ENCODE peak calls at places on chromosome 4, in four cellular contexts. F is testis, G is pancreas, Q is tibial artery. L is an unnamed sample.

GRCh38 chr4:112516401-112517066 is 554 bp upstream of the NEUROG2 start:
- DNase-seq in F (peak; percentile 33), G (peak; percentile 21), Q (no peak), L (no peak)

GRCh38 chr4:132642196-132642817 is 506.8 kb upstream of the PCDH10 start:
- DNase-seq in F (peak; percentile 43), G (no peak), Q (no peak), L (no peak)

GRCh38 chr4:147749811-147750321 is 18.0 kb downstream of the ARHGAP10 start:
- DNase-seq in F (no peak), G (no peak), Q (no peak), L (no peak)

GRCh38 chr4:20393486-20394100 is 141.9 kb downstream of the SLIT2 start:
- DNase-seq in F (no peak), G (no peak), Q (no peak), L (no peak)

GRCh38 chr4:173264245-173264959 is 69.8 kb downstream of the HMGB2 start:
- DNase-seq in F (peak; percentile 72), G (peak; percentile 64), Q (no peak), L (no peak)

GRCh38 chr4:1395941-1396805 is 10.1 kb downstream of the NKX1-1 start:
- DNase-seq in F (no peak), G (no peak), Q (no peak), L (peak; percentile 35)

GRCh38 chr4:82797048-82797590 is 1.5 kb downstream of the SCD5 start:
- DNase-seq in F (no peak), G (peak; percentile 31), Q (no peak), L (no peak)

GRCh38 chr4:94544811-94545210 is 93.1 kb downstream of the PDLIM5 start:
- DNase-seq in F (no peak), G (no peak), Q (no peak), L (no peak)

GRCh38 chr4:36027203-36027602 is 217.1 kb downstream of the ARAP2 start:
- DNase-seq in F (no peak), G (no peak), Q (no peak), L (no peak)

GRCh38 chr4:23368081-23368697 is 521.7 kb downstream of the PPARGC1A start:
- DNase-seq in F (peak; percentile 61), G (no peak), Q (no peak), L (no peak)

GRCh38 chr4:41600243-41600642 is 62.3 kb downstream of the LIMCH1 start:
- DNase-seq in F (no peak), G (no peak), Q (no peak), L (no peak)

GRCh38 chr4:101192244-101192643 is 155.1 kb downstream of the PPP3CA start:
- DNase-seq in F (no peak), G (no peak), Q (no peak), L (no peak)

GRCh38 chr4:2651998-2652397 is 104.1 kb downstream of the TNIP2 start:
- DNase-seq in F (peak; percentile 4), G (no peak), Q (no peak), L (peak; percentile 6)

GRCh38 chr4:3452376-3452775 is 10.6 kb downstream of the HGFAC start:
- DNase-seq in F (no peak), G (peak; percentile 44), Q (no peak), L (no peak)

GRCh38 chr4:21470531-21470930 is 478.0 kb downstream of the KCNIP4 start:
- DNase-seq in F (no peak), G (no peak), Q (no peak), L (no peak)

DNA sequence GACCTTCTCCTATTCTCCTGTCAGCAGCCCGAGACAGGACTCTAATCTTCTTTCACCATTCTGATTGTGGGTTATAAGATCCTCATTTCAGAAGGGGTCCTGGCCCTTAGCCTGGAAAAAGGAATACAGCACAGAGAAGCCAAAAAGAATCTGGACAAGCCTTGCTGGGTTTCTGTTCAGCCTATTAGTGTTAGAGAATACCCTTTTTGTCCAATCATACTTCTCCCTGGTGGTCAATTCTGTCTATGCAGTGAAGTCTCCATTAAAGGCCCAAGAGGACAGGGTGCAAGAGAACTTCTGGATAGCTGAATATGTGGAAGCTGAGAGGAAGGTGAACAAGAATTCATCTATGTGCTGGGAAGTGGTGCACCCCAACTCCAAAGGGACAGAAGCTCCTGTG is 105.7 kb upstream of the AGA start:
- DNase-seq in F (no peak), G (no peak), Q (no peak), L (no peak)
- TF ChIP-seq CTCF in F (no peak), G (no peak), Q (no peak), L (no peak)

GRCh38 chr4:16032871-16033505 is 50.8 kb downstream of the PROM1 start:
- DNase-seq in F (no peak), G (no peak), Q (no peak), L (no peak)
- H3K4me1 ChIP-seq in F (no peaks in the 10 kb centered on the region), G (peaks cover 26% of the 10 kb centered on the region), Q (peaks cover 49% of the 10 kb centered on the region), L (peaks cover 4% of the 10 kb centered on the region)

DNA sequence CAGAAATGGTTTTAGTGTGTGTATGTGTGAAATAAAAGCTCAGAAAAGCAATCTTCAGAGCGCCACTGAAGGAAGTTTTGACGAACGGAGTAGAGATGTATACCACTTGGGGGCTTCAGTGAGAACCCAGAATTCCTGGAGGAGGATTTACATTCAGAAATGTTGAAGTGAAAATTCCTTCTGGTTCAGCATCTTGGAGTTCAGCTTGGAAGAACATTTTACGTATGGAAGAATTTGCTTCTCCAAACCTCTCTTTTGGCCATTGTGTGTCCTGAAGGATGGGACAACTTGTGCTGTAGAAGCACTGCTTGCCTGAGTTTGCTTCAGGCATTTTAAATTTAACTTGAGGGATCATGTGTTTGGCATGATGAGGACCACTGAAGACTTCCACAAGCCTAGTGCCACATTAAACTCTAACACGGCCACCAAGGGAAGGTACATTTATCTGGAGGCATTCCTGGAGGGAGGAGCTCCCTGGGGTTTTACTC is 704 bp downstream of the SHROOM3 start:
- DNase-seq in F (no peak), G (no peak), Q (no peak), L (no peak)
- TF ChIP-seq CTCF in F (no peak), G (no peak), Q (no peak), L (no peak)

DNA sequence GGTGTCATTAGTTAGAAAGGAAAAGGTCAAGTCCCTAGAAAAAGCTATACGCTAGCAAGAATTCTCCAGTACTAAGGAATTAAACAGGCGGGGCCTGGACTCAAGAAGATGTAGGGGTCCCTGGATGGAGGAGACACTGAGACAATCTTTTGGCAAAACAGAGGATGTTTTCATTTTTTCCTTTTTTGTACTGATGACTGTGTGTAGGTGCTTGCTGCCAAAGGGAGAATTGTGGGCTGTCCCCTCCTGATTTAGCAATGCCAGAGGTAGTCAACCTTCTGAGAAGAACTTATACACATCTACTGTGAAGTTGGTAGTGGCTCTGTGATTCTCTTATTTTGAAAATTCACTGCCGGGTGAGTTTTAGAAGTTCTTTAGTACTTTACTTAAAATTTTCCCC is 391.1 kb downstream of the SPRY1 start:
- DNase-seq in F (no peak), G (no peak), Q (no peak), L (no peak)
- H3K4me1 ChIP-seq in F (no peaks in the 10 kb centered on the region), G (no peaks in the 10 kb centered on the region), Q (peaks cover 58% of the 10 kb centered on the region), L (peaks cover 8% of the 10 kb centered on the region)